ENCODE peak calls at places on chromosomes 3 and 15, in eight cellular contexts. P, Q, U, K, T, N, C and B are unnamed samples.

GRCh38 chr3:132342183-132342582 is 25.0 kb downstream of the ACP3 start:
- DNase-seq in T (no peak), Q (no peak), U (peak), N (no peak), P (no peak), C (no peak), K (no peak), B (no peak)

GRCh38 chr15:93417156-93418077 is 328.4 kb upstream of the RGMA start:
- DNase-seq in K (peak), N (no peak), Q (no peak), T (no peak), P (no peak), C (no peak), U (no peak), B (no peak)

GRCh38 chr3:12897537-12898289 is 56.3 kb upstream of the RPL32 start:
- DNase-seq in Q (no peak), C (no peak), K (peak), U (no peak), N (no peak), T (no peak), P (peak), B (no peak)

GRCh38 chr3:65597952-65598413 is 440.7 kb downstream of the MAGI1 start:
- DNase-seq in P (no peak), K (no peak), U (no peak), Q (no peak), C (no peak), T (no peak), N (no peak), B (no peak)

GRCh38 chr3:126459111-126459762 is 16.5 kb downstream of the ZXDC start:
- DNase-seq in N (no peak), P (no peak), T (no peak), Q (no peak), C (no peak), U (no peak), K (no peak), B (no peak)

GRCh38 chr3:33722626-33723370 is 4.7 kb upstream of the CLASP2 start:
- DNase-seq in U (peak), T (no peak), K (no peak), P (no peak), Q (no peak), N (no peak), C (no peak), B (peak)

GRCh38 chr3:109644332-109644731 is 307.0 kb upstream of the DPPA4 start:
- DNase-seq in U (no peak), P (no peak), C (no peak), T (no peak), N (no peak), Q (no peak), K (no peak), B (no peak)

GRCh38 chr3:30673425-30674341 is 67.3 kb downstream of the TGFBR2 start:
- DNase-seq in U (no peak), T (no peak), P (no peak), N (no peak), C (no peak), K (no peak), Q (no peak), B (no peak)

GRCh38 chr3:12286504-12286903 is 2.4 kb upstream of the PPARG start:
- DNase-seq in T (no peak), C (no peak), N (no peak), P (no peak), K (no peak), Q (no peak), U (no peak), B (no peak)

GRCh38 chr15:87034886-87035285 is 955.2 kb downstream of the AGBL1 start:
- DNase-seq in N (no peak), K (no peak), U (no peak), C (no peak), T (no peak), Q (no peak), P (no peak), B (no peak)

GRCh38 chr3:15325228-15325627 is 7.2 kb downstream of the SH3BP5 start:
- DNase-seq in T (no peak), C (no peak), K (peak), N (peak), P (no peak), U (peak), Q (no peak), B (peak)

GRCh38 chr3:8523041-8523440 is 21.4 kb downstream of the LMCD1 start:
- DNase-seq in P (no peak), Q (no peak), U (no peak), T (no peak), N (no peak), K (no peak), C (no peak), B (no peak)

GRCh38 chr3:177770821-177771220 is 573.5 kb upstream of the TBL1XR1 start:
- DNase-seq in P (no peak), Q (no peak), U (no peak), C (no peak), K (no peak), N (no peak), T (no peak), B (no peak)

GRCh38 chr3:67605377-67605776 is 49.0 kb downstream of the SUCLG2 start:
- DNase-seq in N (no peak), Q (no peak), U (peak), P (no peak), T (no peak), C (no peak), K (no peak), B (peak)

GRCh38 chr3:11134794-11135193 is 19.5 kb upstream of the HRH1 start:
- DNase-seq in C (no peak), T (no peak), K (no peak), Q (no peak), N (no peak), P (no peak), U (peak), B (peak)

GRCh38 chr3:197936819-197937384 is 13.1 kb upstream of the RPL35A start:
- DNase-seq in C (no peak), P (no peak), Q (no peak), K (no peak), U (no peak), T (no peak), N (no peak), B (no peak)

GRCh38 chr3:197490098-197490497 is 65.7 kb downstream of the BDH1 start:
- DNase-seq in T (no peak), U (peak), Q (no peak), N (no peak), P (peak), C (no peak), K (no peak), B (no peak)

GRCh38 chr3:46520531-46520930 is 22.8 kb downstream of the RTP3 start:
- DNase-seq in C (no peak), T (no peak), P (no peak), K (no peak), U (no peak), N (no peak), Q (no peak), B (no peak)

GRCh38 chr3:152322756-152323155 is 54.0 kb downstream of the MBNL1 start:
- DNase-seq in C (no peak), K (no peak), Q (peak), P (no peak), N (no peak), U (peak), T (peak), B (no peak)

GRCh38 chr3:29374255-29374654 is 93.4 kb downstream of the RBMS3 start:
- DNase-seq in U (peak), K (no peak), P (no peak), C (no peak), Q (no peak), T (no peak), N (no peak), B (no peak)

GRCh38 chr15:25690673-25691543 is 172.2 kb downstream of the ATP10A start:
- DNase-seq in U (peak), C (no peak), Q (no peak), P (no peak), K (no peak), N (peak), T (no peak), B (peak)

GRCh38 chr3:146770881-146771280 is 165.7 kb upstream of the PLSCR5 start:
- DNase-seq in U (no peak), N (no peak), Q (no peak), C (no peak), T (no peak), P (no peak), K (no peak), B (no peak)

GRCh38 chr3:113265281-113265680 is 53.9 kb downstream of the BOC start:
- DNase-seq in P (no peak), N (no peak), K (no peak), C (no peak), U (no peak), T (no peak), Q (no peak), B (no peak)

GRCh38 chr15:34647569-34648334 is 64.3 kb upstream of the GOLGA8B start:
- DNase-seq in N (no peak), U (peak), Q (no peak), T (no peak), P (no peak), K (no peak), C (peak), B (no peak)

GRCh38 chr3:134543113-134543512 is 57.3 kb downstream of the CEP63 start:
- DNase-seq in Q (no peak), T (peak), N (no peak), U (peak), K (no peak), P (peak), C (no peak), B (no peak)

DNA sequence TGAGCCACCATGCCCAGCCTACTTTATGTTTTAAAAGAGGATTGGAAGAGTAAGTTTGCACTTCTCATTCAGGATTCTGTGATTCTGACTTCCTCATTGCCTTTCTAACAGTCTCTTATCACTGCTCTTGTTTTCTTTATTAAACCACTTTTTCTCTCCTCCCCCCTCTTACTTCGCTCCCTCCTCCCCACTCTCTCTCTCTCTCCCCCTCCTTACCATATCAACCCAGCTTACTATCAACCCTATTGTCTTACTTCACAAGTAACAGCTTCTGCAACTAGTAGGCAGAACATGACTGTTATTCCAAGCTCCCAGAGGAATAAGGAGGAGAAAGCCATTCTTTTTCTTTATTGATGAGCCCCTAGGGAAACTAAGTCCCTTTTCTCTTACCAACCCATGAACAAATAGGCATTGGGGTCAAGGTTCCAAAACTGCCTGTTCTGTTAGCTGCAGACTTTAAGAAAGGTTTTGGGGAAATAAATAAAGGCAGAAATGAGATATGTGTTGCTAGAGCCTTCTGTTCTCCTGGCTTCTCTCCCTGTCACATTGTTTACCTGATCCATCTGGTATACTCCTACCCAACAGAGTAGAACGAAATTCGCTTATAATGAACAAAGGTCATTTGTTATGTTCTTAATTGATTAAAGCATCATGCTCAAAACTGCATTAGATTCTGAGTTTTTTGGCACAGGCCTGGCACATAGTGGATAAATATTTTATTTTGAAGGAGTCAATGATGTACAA is 56.4 kb upstream of the RASGRP1 start:
- DNase-seq in K (no peak), Q (no peak), C (no peak), N (no peak), U (peak), T (no peak), P (no peak), B (no peak)
- H3K4me3 ChIP-seq in K (no peak), Q (no peak), C (no peak), N (no peak), U (no peak), T (no peak), P (no peak), B (no peak)

GRCh38 chr3:137769321-137770065 is 5.4 kb downstream of the SOX14 start:
- DNase-seq in U (no peak), Q (no peak), T (no peak), P (no peak), K (no peak), N (no peak), C (no peak), B (no peak)

GRCh38 chr3:137768361-137769320 is 4.5 kb downstream of the SOX14 start:
- DNase-seq in Q (no peak), P (no peak), N (no peak), K (no peak), T (no peak), U (no peak), C (no peak), B (no peak)

GRCh38 chr3:137771401-137772230 is 7.5 kb downstream of the SOX14 start:
- DNase-seq in P (no peak), T (no peak), K (no peak), U (no peak), C (peak), Q (no peak), N (no peak), B (no peak)

GRCh38 chr3:137770821-137771399 is 6.8 kb downstream of the SOX14 start:
- DNase-seq in T (no peak), U (no peak), N (no peak), C (no peak), Q (no peak), K (no peak), P (no peak), B (no peak)

GRCh38 chr3:137770066-137770805 is 6.1 kb downstream of the SOX14 start:
- DNase-seq in C (no peak), Q (no peak), K (no peak), P (no peak), N (no peak), T (no peak), U (no peak), B (no peak)
- H3K4me3 ChIP-seq in C (no peak), Q (no peak), K (no peak), P (no peak), N (no peak), T (no peak), U (no peak), B (no peak)

GRCh38 chr15:78266806-78267205 is 2.4 kb downstream of the DNAJA4 start:
- DNase-seq in C (no peak), U (no peak), K (no peak), N (no peak), P (no peak), Q (no peak), T (no peak), B (no peak)

GRCh38 chr15:78264304-78265136 is at the start of gene DNAJA4:
- DNase-seq in T (no peak), K (peak), C (no peak), Q (no peak), P (peak), U (peak), N (peak), B (no peak)

GRCh38 chr15:78265137-78265460 is 737 bp downstream of the DNAJA4 start:
- DNase-seq in C (no peak), T (no peak), U (no peak), P (no peak), K (peak), Q (no peak), N (peak), B (no peak)

GRCh38 chr15:78265752-78266224 is 1.4 kb downstream of the DNAJA4 start:
- DNase-seq in N (peak), U (peak), T (no peak), Q (no peak), K (peak), P (no peak), C (no peak), B (no peak)

DNA sequence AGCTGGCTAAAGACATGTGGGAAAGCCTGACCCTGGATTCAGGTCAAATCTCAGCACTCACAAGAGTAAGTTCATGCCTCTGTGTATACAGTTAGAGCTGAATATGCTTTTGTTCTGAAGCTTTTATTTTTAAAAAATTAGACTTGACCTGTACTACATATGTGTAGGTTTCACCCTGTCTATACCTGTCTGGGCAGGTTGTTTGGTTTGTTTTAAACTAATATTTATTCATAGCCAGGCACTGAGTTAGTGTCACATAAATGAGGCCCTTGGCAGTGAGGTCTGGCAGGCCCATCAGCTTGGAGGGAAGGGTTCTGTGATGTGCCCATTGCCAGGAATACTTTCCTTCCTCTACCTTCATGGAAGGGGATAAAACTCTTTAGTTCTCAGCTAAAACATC is 1.9 kb downstream of the DNAJA4 start:
- DNase-seq in K (no peak), P (no peak), C (no peak), N (no peak), U (no peak), Q (no peak), T (no peak), B (no peak)
- H3K4me3 ChIP-seq in K (peak), P (no peak), C (no peak), N (no peak), U (no peak), Q (no peak), T (no peak), B (no peak)

DNA sequence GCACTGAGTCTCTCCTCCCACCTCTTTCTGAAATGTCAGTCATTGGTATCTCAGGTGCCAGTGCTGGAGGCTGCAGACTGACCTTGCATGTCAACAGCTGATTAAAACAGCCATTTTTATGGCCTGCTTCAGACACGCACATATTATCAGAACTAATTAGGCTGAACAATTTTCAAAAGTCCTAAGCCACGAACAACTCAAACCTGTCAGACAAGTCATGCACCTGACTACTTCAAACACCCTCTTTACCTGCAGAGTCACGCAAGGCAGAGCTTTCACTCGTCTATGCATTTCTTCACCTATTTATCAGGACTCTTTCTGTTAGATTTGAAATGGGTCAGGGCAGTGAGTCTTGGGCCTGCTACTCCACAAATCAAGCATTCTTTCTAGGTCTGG is 26.7 kb downstream of the CLK3 start:
- DNase-seq in K (no peak), C (no peak), N (no peak), Q (no peak), T (no peak), U (no peak), P (no peak), B (no peak)
- H3K4me3 ChIP-seq in K (no peak), C (no peak), N (no peak), Q (no peak), T (no peak), U (no peak), P (no peak), B (no peak)

DNA sequence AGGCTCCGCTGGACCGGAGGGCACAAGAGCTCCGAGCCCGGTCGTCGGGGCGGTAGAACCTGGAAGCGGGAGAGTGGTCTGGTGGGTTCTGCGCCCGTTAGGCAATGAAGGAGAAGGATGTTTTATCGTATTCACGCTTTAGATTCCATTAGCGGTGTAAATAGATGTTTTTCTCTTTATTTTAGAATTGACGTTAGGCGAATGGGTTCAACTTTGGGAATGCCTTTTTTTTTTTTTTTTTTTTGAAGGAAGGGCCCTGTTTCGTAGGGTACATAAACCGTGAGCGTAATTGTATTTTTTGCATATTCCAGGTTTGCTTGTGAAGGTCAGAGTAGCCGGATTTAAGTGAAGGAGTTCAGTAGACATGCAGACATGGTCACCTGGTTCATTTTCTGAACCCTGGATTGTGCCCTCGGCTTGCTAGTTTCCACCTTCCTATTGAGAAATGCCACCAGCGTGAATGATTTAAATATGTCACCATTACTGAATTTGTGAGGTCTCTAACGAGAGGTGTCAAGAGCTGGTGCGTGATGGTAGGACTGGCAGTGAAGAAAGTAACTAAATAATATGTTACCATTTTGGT is 808 bp downstream of the RBM6 start:
- DNase-seq in C (no peak), P (no peak), N (no peak), T (peak), Q (peak), U (no peak), K (no peak), B (no peak)
- H3K4me3 ChIP-seq in C (peak), P (peak), N (peak), T (peak), Q (peak), U (peak), K (peak), B (peak)

GRCh38 chr15:45107941-45108630 is 5.9 kb downstream of the DUOX2 start:
- DNase-seq in T (no peak), P (no peak), Q (no peak), U (no peak), C (no peak), K (no peak), N (no peak), B (no peak)

GRCh38 chr15:45101749-45102148 is 12.2 kb downstream of the DUOX2 start:
- DNase-seq in C (no peak), Q (no peak), U (no peak), K (no peak), P (no peak), N (no peak), T (no peak), B (no peak)

GRCh38 chr15:45106002-45106790 is 7.8 kb downstream of the DUOX2 start:
- DNase-seq in P (no peak), C (no peak), T (no peak), K (no peak), U (no peak), N (no peak), Q (no peak), B (no peak)

GRCh38 chr15:45102226-45102625 is 11.7 kb downstream of the DUOX2 start:
- DNase-seq in N (no peak), C (no peak), K (no peak), U (no peak), P (no peak), Q (no peak), T (no peak), B (no peak)

DNA sequence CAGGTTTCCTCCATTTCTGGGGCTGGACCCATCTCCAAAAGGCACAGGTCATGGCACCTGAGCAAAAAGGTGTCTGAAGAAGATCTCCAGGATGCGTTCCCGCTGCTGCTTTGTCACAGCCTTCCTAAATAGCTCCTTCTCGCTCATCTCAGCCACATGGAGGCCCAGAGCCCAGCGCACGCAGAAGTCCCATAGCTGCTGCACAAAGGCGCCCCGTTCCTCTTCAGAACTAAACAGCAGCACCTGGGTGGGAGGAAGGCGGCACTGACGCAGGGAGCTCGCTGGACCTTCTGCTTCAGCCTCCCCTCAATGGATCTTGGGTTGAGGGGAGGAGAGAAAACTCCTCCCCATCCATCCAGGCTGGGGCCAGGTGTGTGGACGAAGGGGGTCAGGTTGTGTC is 8.4 kb downstream of the DUOX2 start:
- DNase-seq in Q (no peak), C (no peak), U (no peak), P (no peak), T (no peak), N (no peak), K (no peak), B (no peak)
- H3K4me3 ChIP-seq in Q (no peak), C (no peak), U (no peak), P (no peak), T (no peak), N (no peak), K (no peak), B (no peak)